ENCODE peak calls at places on chromosomes 13 and 19, in five cellular contexts. C is posterior vena cava, F is progenitor cell of endocrine pancreas, T is hepatic stellate cell, U is mesothelial cell of epicardium. M is an unnamed sample.

GRCh38 chr19:6536138-6536671 is 5.4 kb downstream of the TNFSF9 start:
- DNase-seq in C (no peak), F (no peak), T (no peak), U (no peak), M (peak)

GRCh38 chr13:45219938-45220375 is 19.1 kb upstream of the KCTD4 start:
- DNase-seq in C (no peak), F (no peak), T (no peak), U (no peak), M (no peak)

GRCh38 chr19:10292206-10292788 is 2.5 kb downstream of the ICAM5 start:
- DNase-seq in C (peak), F (peak), T (peak), U (peak), M (peak)

GRCh38 chr13:87052731-87053130 is 618.4 kb upstream of the SLITRK5 start:
- DNase-seq in C (no peak), F (no peak), T (no peak), U (no peak), M (no peak)

GRCh38 chr19:46495789-46496099 is at the start of gene PNMA8B:
- DNase-seq in C (peak), F (peak), T (no peak), U (peak), M (peak)

GRCh38 chr19:42386974-42387707 is 3.0 kb downstream of the CNFN start:
- DNase-seq in C (no peak), F (peak), T (peak), U (no peak), M (peak)

GRCh38 chr13:44068737-44069136 is 189.0 kb downstream of the LACC1 start:
- DNase-seq in C (no peak), F (no peak), T (peak), U (no peak), M (no peak)

GRCh38 chr19:1521636-1522035 is 2.2 kb upstream of the PLK5 start:
- DNase-seq in C (no peak), F (no peak), T (no peak), U (no peak), M (no peak)

GRCh38 chr13:99572921-99573320 is 71.6 kb downstream of the TM9SF2 start:
- DNase-seq in C (no peak), F (no peak), T (no peak), U (no peak), M (no peak)

GRCh38 chr13:88544836-88545235 is 873.7 kb downstream of the SLITRK5 start:
- DNase-seq in C (no peak), F (no peak), T (no peak), U (no peak), M (no peak)

GRCh38 chr19:686589-687297 is 8.5 kb downstream of the PRSS57 start:
- DNase-seq in C (no peak), F (no peak), T (no peak), U (no peak), M (no peak)

GRCh38 chr13:23386533-23386932 is 47.0 kb downstream of the SACS start:
- DNase-seq in C (no peak), F (no peak), T (no peak), U (no peak), M (no peak)

GRCh38 chr13:21458457-21458815 is 667 bp downstream of the ZDHHC20 start:
- DNase-seq in C (no peak), F (peak), T (peak), U (no peak), M (peak)

GRCh38 chr13:27822873-27823311 is 30.6 kb downstream of the GSX1 start:
- DNase-seq in C (no peak), F (no peak), T (no peak), U (no peak), M (no peak)

GRCh38 chr19:14561249-14561648 is 10.6 kb downstream of the NDUFB7 start:
- DNase-seq in C (no peak), F (no peak), T (no peak), U (no peak), M (no peak)

GRCh38 chr19:38852231-38853044 is 2.7 kb upstream of the HNRNPL start:
- DNase-seq in C (peak), F (peak), T (peak), U (no peak), M (peak)

GRCh38 chr13:20461481-20461859 is 64.2 kb downstream of the CRYL1 start:
- DNase-seq in C (no peak), F (no peak), T (no peak), U (no peak), M (no peak)

GRCh38 chr19:6730153-6730804 is 7.1 kb downstream of the GPR108 start:
- DNase-seq in C (peak), F (no peak), T (no peak), U (no peak), M (no peak)

M was measured in NCI-H146.